ENCODE peak calls at places on chromosomes 4 and X, in ten cellular contexts. L is C1 segment of cervical spinal cord; P is lower leg skin; N is left lung; H is naive thymus-derived CD8-positive, alpha-beta T cell; G is aorta; Y is endothelial cell; J is esophagus squamous epithelium; R is SHP77; O is stimulated activated CD8-positive, alpha-beta memory T cell treated with anti-CD3 and anti-CD28 coated beads, Interleukin-7, amount 100 ng/mL, for 1 hour. M is an unnamed sample.
A peak's percentile ranks its signal among the peaks of the same experiment; 100 is the strongest.

GRCh38 chr4:19947349-19947748 is 304.4 kb upstream of the SLIT2 start:
- DNase-seq in L (no peak), H (no peak), P (no peak), O (no peak), J (no peak), Y (no peak), N (no peak), G (no peak), R (no peak), M (peak; percentile 10)

GRCh38 chrX:56313308-56313707 is 81.2 kb downstream of the KLF8 start:
- DNase-seq in G (no peak), H (no peak), O (no peak), L (no peak), R (no peak), N (no peak), J (no peak), Y (no peak), P (no peak), M (no peak)

GRCh38 chr4:18109677-18110076 is 88.1 kb upstream of the LCORL start:
- DNase-seq in P (no peak), L (no peak), G (no peak), J (no peak), Y (no peak), O (no peak), H (no peak), N (no peak), R (no peak), M (no peak)

GRCh38 chr4:476501-476900 is 22.5 kb downstream of the ZNF721 start:
- DNase-seq in Y (no peak), H (no peak), N (no peak), R (no peak), P (no peak), O (no peak), G (no peak), J (no peak), L (no peak), M (peak; percentile 12)

GRCh38 chr4:73451404-73451803 is 15.4 kb downstream of the AFP start:
- DNase-seq in N (no peak), Y (no peak), G (no peak), O (no peak), R (no peak), L (no peak), P (no peak), H (no peak), J (no peak), M (no peak)

GRCh38 chrX:123990602-123991001 is 29.1 kb downstream of the STAG2 start:
- DNase-seq in H (no peak), R (no peak), L (no peak), Y (no peak), O (no peak), N (no peak), P (no peak), J (no peak), G (no peak), M (no peak)

GRCh38 chrX:18377802-18378201 is 23.3 kb upstream of the SCML2 start:
- DNase-seq in P (no peak), N (no peak), G (no peak), J (no peak), L (no peak), Y (peak; percentile 34), R (peak; percentile 38), O (no peak), H (peak; percentile 61), M (peak; percentile 54)

GRCh38 chrX:41491267-41492004 is 44.3 kb downstream of the NYX start:
- DNase-seq in O (no peak), P (no peak), R (no peak), H (no peak), G (no peak), N (peak; percentile 46), J (no peak), Y (no peak), L (no peak), M (peak; percentile 76)

GRCh38 chrX:110180928-110181310 is 137.0 kb downstream of the AMMECR1 start:
- DNase-seq in H (no peak), G (no peak), L (no peak), O (no peak), N (no peak), J (no peak), Y (no peak), R (no peak), P (no peak), M (peak; percentile 65)

GRCh38 chr4:92182006-92182735 is 121.6 kb upstream of the GRID2 start:
- DNase-seq in O (no peak), L (no peak), J (no peak), P (no peak), N (no peak), G (peak; percentile 45), R (no peak), H (no peak), Y (no peak), M (no peak)